ENCODE peak calls at places on chromosomes 2 and 18, in nine cellular contexts. One of them, this sample, is unnamed.

GRCh38 chr2:143165291-143165690 is 36.1 kb downstream of the ARHGAP15 start:
- DNase-seq in T-helper 2 cell: no peak
- DNase-seq in mammary epithelial cell: no peak
- DNase-seq in NCI-H1092 treated with DMSO at 0.1 percent for 48 hours: no peak
- DNase-seq in breast epithelium: no peak
- DNase-seq in glutamatergic neuron: no peak
- DNase-seq in anterior cingulate cortex: no peak
- DNase-seq in G401: no peak
- DNase-seq in 8988T: no peak
- DNase-seq in this sample: no peak

GRCh38 chr2:111671426-111672150 is 212.4 kb downstream of the ANAPC1 start:
- DNase-seq in glutamatergic neuron: no peak
- DNase-seq in mammary epithelial cell: no peak
- DNase-seq in breast epithelium: no peak
- DNase-seq in T-helper 2 cell: no peak
- DNase-seq in anterior cingulate cortex: no peak
- DNase-seq in 8988T: no peak
- DNase-seq in G401: no peak
- DNase-seq in NCI-H1092 treated with DMSO at 0.1 percent for 48 hours: no peak
- DNase-seq in this sample: no peak

GRCh38 chr2:71715951-71716696 is 262.8 kb downstream of the DYSF start:
- DNase-seq in 8988T: no peak
- DNase-seq in anterior cingulate cortex: no peak
- DNase-seq in breast epithelium: no peak
- DNase-seq in NCI-H1092 treated with DMSO at 0.1 percent for 48 hours: no peak
- DNase-seq in T-helper 2 cell: no peak
- DNase-seq in G401: no peak
- DNase-seq in mammary epithelial cell: no peak
- DNase-seq in glutamatergic neuron: no peak
- DNase-seq in this sample: no peak

GRCh38 chr2:129934044-129934822 is 45.2 kb upstream of the RAB6C start:
- DNase-seq in NCI-H1092 treated with DMSO at 0.1 percent for 48 hours: no peak
- DNase-seq in glutamatergic neuron: no peak
- DNase-seq in T-helper 2 cell: no peak
- DNase-seq in mammary epithelial cell: no peak
- DNase-seq in 8988T: no peak
- DNase-seq in breast epithelium: no peak
- DNase-seq in anterior cingulate cortex: no peak
- DNase-seq in G401: no peak
- DNase-seq in this sample: no peak

GRCh38 chr18:9614401-9615279 is at the start of gene PPP4R1:
- DNase-seq in breast epithelium: peak
- DNase-seq in NCI-H1092 treated with DMSO at 0.1 percent for 48 hours: peak
- DNase-seq in anterior cingulate cortex: peak
- DNase-seq in 8988T: peak
- DNase-seq in T-helper 2 cell: peak
- DNase-seq in glutamatergic neuron: peak
- DNase-seq in mammary epithelial cell: peak
- DNase-seq in G401: peak
- DNase-seq in this sample: peak

GRCh38 chr2:11687736-11688135 is 17.7 kb upstream of the NTSR2 start:
- DNase-seq in G401: no peak
- DNase-seq in T-helper 2 cell: no peak
- DNase-seq in glutamatergic neuron: no peak
- DNase-seq in mammary epithelial cell: no peak
- DNase-seq in NCI-H1092 treated with DMSO at 0.1 percent for 48 hours: no peak
- DNase-seq in 8988T: no peak
- DNase-seq in breast epithelium: no peak
- DNase-seq in anterior cingulate cortex: no peak
- DNase-seq in this sample: peak

GRCh38 chr18:596288-596881 is 403 bp upstream of the CLUL1 start:
- DNase-seq in glutamatergic neuron: no peak
- DNase-seq in T-helper 2 cell: no peak
- DNase-seq in breast epithelium: peak
- DNase-seq in anterior cingulate cortex: peak
- DNase-seq in G401: peak
- DNase-seq in 8988T: no peak
- DNase-seq in NCI-H1092 treated with DMSO at 0.1 percent for 48 hours: no peak
- DNase-seq in mammary epithelial cell: peak
- DNase-seq in this sample: peak

GRCh38 chr18:26579941-26580618 is 31.7 kb upstream of the KCTD1 start:
- DNase-seq in mammary epithelial cell: peak
- DNase-seq in G401: no peak
- DNase-seq in T-helper 2 cell: no peak
- DNase-seq in NCI-H1092 treated with DMSO at 0.1 percent for 48 hours: no peak
- DNase-seq in glutamatergic neuron: no peak
- DNase-seq in anterior cingulate cortex: no peak
- DNase-seq in 8988T: no peak
- DNase-seq in breast epithelium: no peak
- DNase-seq in this sample: peak

GRCh38 chr2:2245500-2245899 is 85.6 kb downstream of the MYT1L start:
- DNase-seq in 8988T: no peak
- DNase-seq in G401: no peak
- DNase-seq in anterior cingulate cortex: no peak
- DNase-seq in mammary epithelial cell: no peak
- DNase-seq in glutamatergic neuron: no peak
- DNase-seq in breast epithelium: no peak
- DNase-seq in NCI-H1092 treated with DMSO at 0.1 percent for 48 hours: no peak
- DNase-seq in T-helper 2 cell: no peak
- DNase-seq in this sample: no peak

GRCh38 chr2:64202206-64202864 is 58.1 kb upstream of the PELI1 start:
- DNase-seq in glutamatergic neuron: no peak
- DNase-seq in T-helper 2 cell: no peak
- DNase-seq in 8988T: no peak
- DNase-seq in breast epithelium: no peak
- DNase-seq in mammary epithelial cell: peak
- DNase-seq in NCI-H1092 treated with DMSO at 0.1 percent for 48 hours: no peak
- DNase-seq in anterior cingulate cortex: no peak
- DNase-seq in G401: no peak
- DNase-seq in this sample: peak

GRCh38 chr2:73746015-73746876 is 9.1 kb upstream of the TPRKB start:
- DNase-seq in mammary epithelial cell: no peak
- DNase-seq in G401: peak
- DNase-seq in breast epithelium: no peak
- DNase-seq in T-helper 2 cell: no peak
- DNase-seq in anterior cingulate cortex: no peak
- DNase-seq in NCI-H1092 treated with DMSO at 0.1 percent for 48 hours: no peak
- DNase-seq in glutamatergic neuron: no peak
- DNase-seq in 8988T: no peak
- DNase-seq in this sample: no peak

GRCh38 chr2:232333361-232334135 is 45.0 kb upstream of the ALPP start:
- DNase-seq in G401: no peak
- DNase-seq in anterior cingulate cortex: no peak
- DNase-seq in breast epithelium: peak
- DNase-seq in 8988T: peak
- DNase-seq in glutamatergic neuron: peak
- DNase-seq in T-helper 2 cell: no peak
- DNase-seq in NCI-H1092 treated with DMSO at 0.1 percent for 48 hours: no peak
- DNase-seq in mammary epithelial cell: peak
- DNase-seq in this sample: peak

GRCh38 chr18:50953822-50954221 is 14.0 kb upstream of the ELAC1 start:
- DNase-seq in G401: no peak
- DNase-seq in glutamatergic neuron: no peak
- DNase-seq in 8988T: no peak
- DNase-seq in anterior cingulate cortex: no peak
- DNase-seq in mammary epithelial cell: no peak
- DNase-seq in NCI-H1092 treated with DMSO at 0.1 percent for 48 hours: no peak
- DNase-seq in T-helper 2 cell: no peak
- DNase-seq in breast epithelium: no peak
- DNase-seq in this sample: no peak

GRCh38 chr2:53455094-53455493 is 312.5 kb upstream of the CHAC2 start:
- DNase-seq in glutamatergic neuron: no peak
- DNase-seq in mammary epithelial cell: no peak
- DNase-seq in breast epithelium: no peak
- DNase-seq in anterior cingulate cortex: no peak
- DNase-seq in T-helper 2 cell: no peak
- DNase-seq in NCI-H1092 treated with DMSO at 0.1 percent for 48 hours: no peak
- DNase-seq in G401: no peak
- DNase-seq in 8988T: no peak
- DNase-seq in this sample: no peak

GRCh38 chr2:218271487-218271797 is 1.1 kb downstream of the PNKD start:
- DNase-seq in anterior cingulate cortex: no peak
- DNase-seq in 8988T: no peak
- DNase-seq in NCI-H1092 treated with DMSO at 0.1 percent for 48 hours: no peak
- DNase-seq in T-helper 2 cell: no peak
- DNase-seq in breast epithelium: no peak
- DNase-seq in mammary epithelial cell: peak
- DNase-seq in G401: no peak
- DNase-seq in glutamatergic neuron: no peak
- DNase-seq in this sample: peak

GRCh38 chr2:209663149-209663548 is 108.5 kb upstream of the UNC80 start:
- DNase-seq in anterior cingulate cortex: no peak
- DNase-seq in mammary epithelial cell: no peak
- DNase-seq in T-helper 2 cell: no peak
- DNase-seq in NCI-H1092 treated with DMSO at 0.1 percent for 48 hours: peak
- DNase-seq in glutamatergic neuron: peak
- DNase-seq in G401: peak
- DNase-seq in 8988T: no peak
- DNase-seq in breast epithelium: no peak
- DNase-seq in this sample: peak